ENCODE peak calls at places on chromosomes 11 and 22, in five cellular contexts. L is uterus, F is neural progenitor cell, K is neuronal stem cell, Y is adipocyte. O is an unnamed sample. For H3K9me3, the result is how much of the 10 kb centered on the place peaks cover.

GRCh38 chr11:27603376-27603775 is 96.8 kb upstream of the LIN7C start:
- DNase-seq in Y (no peak), F (no peak), K (no peak), L (no peak), O (no peak)

GRCh38 chr22:17523925-17524324 is 39.4 kb upstream of the SLC25A18 start:
- DNase-seq in L (no peak), F (no peak), K (no peak), Y (no peak), O (no peak)

GRCh38 chr11:80162387-80162786 is 721.6 kb upstream of the TENM4 start:
- DNase-seq in K (no peak), F (no peak), Y (no peak), L (no peak), O (no peak)

GRCh38 chr22:23834406-23834805 is 4.4 kb downstream of the DERL3 start:
- DNase-seq in L (no peak), K (no peak), Y (no peak), F (no peak), O (no peak)

GRCh38 chr11:67656278-67656922 is 5.9 kb upstream of the ACY3 start:
- DNase-seq in K (no peak), L (no peak), Y (no peak), F (no peak), O (no peak)

GRCh38 chr11:67437082-67437821 is at the start of gene PTPRCAP:
- DNase-seq in K (no peak), Y (no peak), F (no peak), L (no peak), O (no peak)

GRCh38 chr11:96254087-96254486 is 88.9 kb downstream of the MAML2 start:
- DNase-seq in F (no peak), K (no peak), Y (no peak), L (no peak), O (no peak)

GRCh38 chr22:50403701-50404101 is 60.6 kb downstream of the PPP6R2 start:
- DNase-seq in F (no peak), K (no peak), Y (no peak), L (peak), O (no peak)

GRCh38 chr11:71433648-71434450 is 14.3 kb downstream of the DHCR7 start:
- DNase-seq in F (no peak), Y (peak), K (no peak), L (no peak), O (no peak)

GRCh38 chr22:28983190-28983589 is 78.4 kb downstream of the C22orf31 start:
- DNase-seq in F (no peak), K (no peak), L (no peak), Y (no peak), O (no peak)

GRCh38 chr11:92653448-92653847 is 316.0 kb upstream of the MTNR1B start:
- DNase-seq in K (no peak), F (no peak), Y (no peak), L (no peak), O (no peak)

GRCh38 chr22:41917375-41917905 is 2.6 kb upstream of the SHISA8 start:
- DNase-seq in F (no peak), Y (no peak), L (no peak), K (no peak), O (no peak)

DNA sequence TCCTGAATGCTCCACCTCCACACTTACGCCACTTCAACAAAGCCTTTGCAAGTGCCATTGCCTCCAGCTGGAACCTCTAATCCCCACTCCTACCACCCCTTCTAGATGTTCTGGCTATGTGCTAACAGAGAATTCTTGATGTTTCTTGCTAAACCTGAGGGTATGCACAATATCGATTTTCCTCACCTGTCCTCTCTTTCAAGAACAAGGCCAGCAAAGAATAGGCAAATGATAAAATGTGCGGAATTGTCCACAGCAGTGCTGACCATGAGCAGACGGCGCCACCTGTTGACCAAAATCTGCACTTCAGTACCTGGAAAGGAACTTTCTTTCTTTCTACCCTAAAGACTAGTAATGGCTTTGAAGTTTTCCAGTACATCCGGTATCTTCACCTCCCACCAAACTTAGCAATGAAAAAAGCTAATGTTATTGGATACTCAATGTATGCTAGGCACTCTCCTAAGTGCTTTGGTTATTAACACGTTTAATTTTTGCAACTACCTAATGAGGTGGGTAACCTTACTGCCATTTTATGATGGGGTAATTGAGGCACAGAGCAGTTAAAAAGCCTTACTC is 3.4 kb downstream of the TIMM10 start:
- DNase-seq in F (peak), K (peak), L (peak), Y (peak), O (peak)
- H3K9me3 ChIP-seq in F (under half), K (under half), L (under half), Y (under half), O (under half)

GRCh38 chr11:50394017-50394416 is 361.3 kb downstream of the OR4C45 start:
- DNase-seq in Y (no peak), F (no peak), K (no peak), L (no peak), O (no peak)
- H3K9me3 ChIP-seq in Y (half or more), F (half or more), K (under half), L (under half), O (under half)

GRCh38 chr11:127109796-127110195 is 109.2 kb upstream of the KIRREL3 start:
- DNase-seq in L (no peak), Y (no peak), F (no peak), K (no peak), O (no peak)
- H3K9me3 ChIP-seq in L (under half), Y (under half), F (under half), K (under half), O (under half)

DNA sequence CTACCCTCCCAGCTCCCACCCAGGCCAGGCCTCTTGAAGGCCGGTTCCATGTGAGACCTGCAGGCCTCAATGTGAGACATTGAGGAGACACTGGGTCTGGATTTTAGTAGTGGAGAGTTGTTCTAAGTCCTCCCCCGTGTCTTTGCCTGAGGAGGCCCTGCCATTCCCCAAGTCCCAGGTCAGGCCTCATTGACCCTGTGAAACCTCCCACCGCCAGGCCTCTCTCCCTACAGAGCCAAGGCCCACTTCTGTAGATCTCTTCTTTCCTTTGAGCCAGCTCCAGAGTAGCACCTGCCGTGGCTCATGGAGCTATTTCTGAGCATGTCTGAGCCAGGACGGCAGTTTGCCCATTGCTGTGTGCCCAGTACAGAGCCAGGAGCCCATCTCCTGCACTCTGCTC is 1419.6 kb downstream of the TBC1D22A start:
- DNase-seq in F (no peak), L (no peak), K (no peak), Y (no peak), O (no peak)
- H3K9me3 ChIP-seq in F (under half), L (under half), K (under half), Y (under half), O (under half)

DNA sequence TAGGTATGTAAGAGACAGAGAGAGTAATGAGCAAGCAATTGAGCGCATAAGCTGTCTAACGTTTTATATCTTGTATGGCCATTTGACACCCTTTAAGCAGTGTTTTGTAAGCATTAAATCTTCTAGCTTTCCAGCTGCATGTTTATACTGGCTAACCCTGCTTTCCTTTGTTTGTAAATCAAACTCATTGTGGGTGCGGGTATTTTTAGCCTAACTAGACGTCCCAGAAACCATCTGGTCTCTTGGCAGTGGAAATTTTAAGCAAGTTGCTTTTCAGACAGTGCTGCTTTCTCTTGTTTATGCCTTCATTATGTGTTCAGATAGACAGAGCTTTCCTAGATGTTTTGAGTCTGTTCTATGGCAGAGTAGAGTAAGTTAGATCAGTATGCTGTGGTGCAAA is 73.5 kb downstream of the RNF169 start:
- DNase-seq in Y (peak), F (no peak), L (no peak), K (no peak), O (no peak)
- H3K9me3 ChIP-seq in Y (under half), F (under half), L (under half), K (under half), O (under half)

GRCh38 chr11:22084564-22084963 is 108.3 kb upstream of the ANO5 start:
- DNase-seq in L (no peak), K (no peak), F (no peak), Y (no peak), O (no peak)

DNA sequence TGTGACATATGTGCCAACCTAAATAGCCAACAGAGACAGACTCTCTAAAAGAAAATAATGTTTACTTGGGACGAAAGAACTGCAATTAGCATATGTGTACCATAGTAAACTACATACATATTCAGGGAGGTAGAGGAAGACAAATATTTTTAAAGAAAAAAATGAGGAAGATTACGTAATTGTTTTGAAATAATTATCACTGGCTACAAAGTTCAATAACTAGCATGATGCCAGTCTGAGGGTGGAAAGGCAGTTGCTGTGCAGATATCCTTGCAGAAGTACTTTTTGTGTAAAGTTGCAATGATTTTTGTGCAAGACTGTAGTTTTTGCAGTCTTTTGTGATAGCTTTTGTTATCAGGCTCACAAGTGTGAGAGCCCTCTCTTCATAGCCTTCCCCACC is 103.3 kb upstream of the ANO5 start:
- DNase-seq in L (no peak), F (no peak), K (no peak), Y (no peak), O (no peak)
- H3K9me3 ChIP-seq in L (under half), F (under half), K (under half), Y (under half), O (under half)

O was measured in HAP-1.